ENCODE peak calls at places on chromosomes 3 and 15, in four cellular contexts. F is right lobe of liver, U is fibroblast of the aortic adventitia, N is suprapubic skin. L is an unnamed sample.

GRCh38 chr3:136385457-136385856 is 135.3 kb downstream of the PCCB start:
- DNase-seq in F (no peak), U (no peak), N (no peak), L (no peak)

GRCh38 chr3:112671930-112672715 is 31.2 kb upstream of the CCDC80 start:
- DNase-seq in F (no peak), U (peak; percentile 99), N (no peak), L (peak; percentile 97)

GRCh38 chr3:53073553-53074365 is 27.9 kb upstream of the SFMBT1 start:
- DNase-seq in F (no peak), U (no peak), N (peak; percentile 62), L (no peak)

GRCh38 chr3:113166719-113167492 is 44.5 kb upstream of the BOC start:
- DNase-seq in F (no peak), U (peak; percentile 69), N (peak; percentile 73), L (peak; percentile 53)

GRCh38 chr3:127483902-127484591 is 106.5 kb downstream of the TPRA1 start:
- DNase-seq in F (no peak), U (no peak), N (peak; percentile 50), L (no peak)

GRCh38 chr3:189779166-189779565 is 148.0 kb downstream of the TP63 start:
- DNase-seq in F (no peak), U (no peak), N (no peak), L (no peak)

GRCh38 chr3:184739594-184740505 is 28.0 kb upstream of the MAGEF1 start:
- DNase-seq in F (no peak), U (no peak), N (peak; percentile 4), L (no peak)

GRCh38 chr3:47113669-47114365 is 50.1 kb downstream of the SETD2 start:
- DNase-seq in F (no peak), U (peak; percentile 43), N (no peak), L (peak; percentile 42)

GRCh38 chr15:88018865-88019626 is 237.5 kb downstream of the NTRK3 start:
- DNase-seq in F (no peak), U (peak; percentile 85), N (no peak), L (peak; percentile 27)

GRCh38 chr3:57068437-57069089 is 8.1 kb downstream of the SPATA12 start:
- DNase-seq in F (no peak), U (peak; percentile 99), N (peak; percentile 82), L (peak; percentile 82)

GRCh38 chr15:41269887-41270286 is 38.8 kb downstream of the CHP1 start:
- DNase-seq in F (no peak), U (no peak), N (no peak), L (no peak)

GRCh38 chr3:8595252-8595934 is 49.2 kb downstream of the SSUH2 start:
- DNase-seq in F (no peak), U (no peak), N (no peak), L (no peak)

DNA sequence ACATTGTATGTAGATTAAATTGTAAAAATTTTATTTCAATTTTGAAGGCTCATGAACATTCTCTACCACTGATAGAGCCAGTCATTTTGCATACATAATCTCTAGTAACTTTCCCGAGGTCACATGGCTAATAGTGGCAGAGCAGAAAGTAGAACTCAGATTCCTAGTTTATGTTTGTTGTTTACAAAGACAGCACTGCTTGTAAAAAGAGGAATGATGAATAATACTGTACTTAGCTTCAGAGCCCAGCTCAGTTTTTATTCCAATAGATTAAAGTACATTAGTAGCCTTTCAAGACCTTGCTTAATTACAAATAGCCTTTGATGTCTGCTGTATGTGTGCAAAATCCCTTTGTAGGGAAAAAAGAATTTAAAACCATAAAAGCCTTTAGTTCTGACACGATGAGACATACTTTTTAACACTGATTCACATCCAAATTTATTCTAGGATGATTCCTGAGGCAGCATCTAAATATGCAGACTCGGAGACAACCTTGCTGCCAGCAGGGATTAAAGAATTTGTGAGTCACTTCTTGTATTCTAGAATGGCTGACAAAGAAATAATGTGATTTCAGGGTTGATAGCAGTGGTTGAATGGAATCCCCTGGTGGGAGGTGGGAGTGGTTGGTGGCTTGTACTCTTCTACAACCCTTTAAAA is 324.2 kb upstream of the TGFBR2 start:
- DNase-seq in F (no peak), U (peak; percentile 92), N (no peak), L (peak; percentile 87)
- TF ChIP-seq CTCF in F (no peak), U (no peak), N (no peak), L (no peak)

DNA sequence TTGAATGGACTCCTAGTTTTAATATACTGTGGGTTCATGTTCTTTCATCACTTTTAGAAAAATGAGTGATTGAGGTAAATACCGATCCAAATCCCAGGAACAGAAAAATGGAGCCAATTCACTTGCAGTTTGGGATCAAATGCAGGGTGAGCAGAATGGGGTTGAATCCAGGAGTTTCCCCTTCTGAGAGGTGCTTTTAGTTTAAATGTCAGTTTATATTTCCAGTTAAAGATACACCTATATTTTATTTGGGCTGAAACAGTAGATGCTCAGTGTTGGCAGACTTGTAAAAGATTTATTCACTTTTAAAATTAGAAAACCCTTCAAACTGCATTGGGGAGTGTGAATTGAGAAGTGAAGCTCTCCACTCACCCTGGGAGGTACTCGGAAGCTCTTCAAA is 2.6 kb downstream of the TRIM71 start:
- DNase-seq in F (no peak), U (no peak), N (no peak), L (no peak)
- H3K4me3 ChIP-seq in F (no peak overlapping the region), U (no peak overlapping the region), N (no peak overlapping the region), L (no peak overlapping the region)

GRCh38 chr15:89885611-89886010 is 8.2 kb downstream of the AP3S2 start:
- DNase-seq in F (no peak), U (no peak), N (no peak), L (no peak)

GRCh38 chr15:89878323-89878722 is 15.5 kb downstream of the AP3S2 start:
- DNase-seq in F (no peak), U (no peak), N (no peak), L (no peak)

GRCh38 chr15:89883518-89883917 is 10.3 kb downstream of the AP3S2 start:
- DNase-seq in F (no peak), U (no peak), N (no peak), L (no peak)

GRCh38 chr15:89876736-89877135 is 17.1 kb downstream of the AP3S2 start:
- DNase-seq in F (no peak), U (no peak), N (no peak), L (no peak)

GRCh38 chr15:89880727-89881126 is 13.1 kb downstream of the AP3S2 start:
- DNase-seq in F (no peak), U (no peak), N (no peak), L (no peak)
- TF ChIP-seq CTCF in F (no peak), U (no peak), N (no peak), L (no peak)

DNA sequence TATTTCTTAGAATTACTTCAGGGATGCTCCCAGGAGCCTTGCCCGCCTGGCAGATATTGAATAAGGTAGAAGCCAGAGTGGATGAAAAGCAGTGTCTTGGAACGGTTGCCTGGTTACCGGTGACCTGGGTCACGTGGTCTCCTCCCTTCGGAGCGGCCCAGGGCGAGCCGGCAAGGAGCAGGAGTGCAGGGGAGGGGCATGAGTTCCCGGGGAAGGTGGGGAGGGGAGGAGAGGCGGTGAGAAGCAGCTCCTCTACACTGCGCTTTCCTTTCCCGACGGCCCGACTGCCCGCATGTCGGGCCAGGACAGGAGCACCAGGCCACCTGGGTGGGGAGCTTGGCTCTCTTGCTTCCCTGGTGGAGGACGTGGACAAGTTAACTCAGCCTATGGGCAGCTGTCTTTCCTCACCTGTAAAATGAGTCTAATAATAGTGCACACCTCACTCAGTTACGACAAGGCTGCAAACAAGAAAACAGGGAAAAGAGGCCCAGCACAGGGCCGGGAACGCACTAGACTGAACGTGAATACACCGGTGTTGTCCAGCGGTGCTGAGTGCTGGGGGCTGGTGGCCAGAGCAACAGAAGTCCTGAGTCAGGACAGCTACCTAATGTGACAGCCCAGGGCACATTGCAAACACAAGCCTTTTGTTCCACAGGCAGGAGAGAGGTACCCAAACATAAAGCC is 198.3 kb downstream of the ADAMTS9 start:
- DNase-seq in F (no peak), U (no peak), N (no peak), L (no peak)
- H3K4me3 ChIP-seq in F (no peak overlapping the region), U (no peak overlapping the region), N (peak overlapping the region; percentile 23), L (no peak overlapping the region)

DNA sequence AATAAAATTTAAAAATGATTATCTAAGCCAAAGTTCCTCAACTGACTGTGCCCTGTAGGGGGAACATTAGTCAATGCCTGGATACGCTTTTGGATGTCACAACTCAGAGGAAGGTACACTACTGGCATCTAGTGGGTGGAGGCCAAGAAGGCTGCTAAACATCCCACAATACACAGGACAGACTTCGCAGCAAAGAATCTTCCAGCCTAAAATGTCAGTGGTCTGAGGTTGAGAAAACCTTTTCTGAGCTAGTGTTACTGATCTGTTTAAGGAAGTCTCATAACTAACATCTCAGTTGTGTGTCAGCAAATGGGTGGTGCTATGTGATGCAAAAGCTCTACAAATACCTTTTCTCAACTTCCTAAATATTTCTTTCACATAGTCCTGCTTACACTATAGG is 20.9 kb upstream of the LDHAL6B start:
- DNase-seq in F (no peak), U (no peak), N (peak; percentile 27), L (no peak)
- TF ChIP-seq CTCF in F (no peak), U (no peak), N (no peak), L (no peak)

GRCh38 chr15:28903555-28903954 is 17.8 kb downstream of the APBA2 start:
- DNase-seq in F (no peak), U (no peak), N (peak; percentile 59), L (no peak)
- H3K4me3 ChIP-seq in F (no peak overlapping the region), U (no peak overlapping the region), N (no peak overlapping the region), L (no peak overlapping the region)

DNA sequence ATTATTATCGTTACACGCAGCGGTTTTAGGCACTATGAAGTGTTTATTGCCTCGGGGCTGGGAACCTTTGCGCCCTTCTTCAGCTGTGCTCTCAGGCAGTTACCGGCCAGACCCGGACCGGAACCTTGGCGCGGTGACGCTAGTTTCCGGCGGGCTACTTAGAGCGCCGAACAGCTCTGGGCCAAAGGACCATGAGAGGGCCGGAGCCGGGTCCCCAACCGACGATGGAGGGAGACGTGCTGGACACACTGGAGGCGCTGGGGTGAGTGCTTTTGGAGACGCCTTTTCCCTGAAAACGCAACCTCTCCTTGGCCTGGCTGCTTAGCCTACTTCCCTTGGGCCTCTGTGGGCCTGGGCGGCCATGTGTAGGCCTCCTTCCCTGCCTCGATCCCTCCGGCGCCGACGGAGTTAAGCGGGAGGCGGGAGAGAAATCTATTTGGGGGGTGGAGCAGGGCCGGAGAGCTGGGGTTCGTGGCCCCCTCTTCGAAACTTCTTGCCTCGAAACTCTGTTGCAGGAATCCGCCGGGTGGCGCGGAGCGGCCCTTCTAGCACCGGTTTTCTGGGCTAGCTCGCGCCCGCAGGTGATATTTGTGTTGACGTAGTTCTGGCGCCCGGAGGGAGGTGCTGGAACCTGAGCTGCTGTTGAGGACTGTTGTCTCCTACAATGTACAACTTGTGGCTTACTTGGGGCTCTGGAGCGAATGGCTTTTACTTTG is at the start of gene FAM98B:
- DNase-seq in F (peak; percentile 86), U (peak; percentile 92), N (peak; percentile 93), L (peak; percentile 92)
- TF ChIP-seq CTCF in F (no peak), U (no peak), N (no peak), L (no peak)

DNA sequence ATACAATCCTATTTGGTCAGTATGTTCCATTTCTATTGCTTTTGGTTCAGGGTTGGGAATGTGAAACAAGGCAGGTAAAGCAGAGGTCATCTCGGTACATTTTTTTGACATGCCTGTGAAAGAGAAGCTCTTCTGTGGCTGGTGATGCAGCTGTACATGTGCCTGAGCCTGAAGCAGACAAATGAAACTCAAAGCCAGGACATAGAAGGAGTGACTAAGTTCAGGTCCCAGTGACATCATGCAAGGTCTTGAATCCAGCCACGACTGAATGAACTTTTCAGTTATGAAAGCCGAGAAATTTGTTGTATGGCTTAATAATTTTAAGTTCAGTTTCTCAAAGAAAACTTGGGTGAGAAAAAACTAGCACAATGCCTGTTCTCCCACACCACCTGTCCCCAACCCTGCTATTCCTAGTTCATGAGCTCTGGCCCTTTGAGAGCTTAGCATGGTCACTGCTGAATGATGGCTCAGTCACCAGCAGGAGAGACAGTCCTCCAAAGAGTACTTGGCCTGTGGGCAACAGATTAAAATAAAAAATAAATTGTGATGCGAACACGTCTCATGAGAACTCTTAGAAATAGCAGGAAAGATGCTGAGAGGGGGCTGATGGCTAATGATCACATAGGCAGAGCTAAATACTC is 600.2 kb upstream of the GRM7 start:
- DNase-seq in F (no peak), U (no peak), N (no peak), L (no peak)
- H3K4me3 ChIP-seq in F (no peak overlapping the region), U (no peak overlapping the region), N (no peak overlapping the region), L (no peak overlapping the region)

GRCh38 chr3:161420746-161421145 is 49.4 kb upstream of the SPTSSB start:
- DNase-seq in F (peak; percentile 51), U (no peak), N (no peak), L (no peak)
- TF ChIP-seq CTCF in F (peak; percentile 30), U (no peak), N (no peak), L (no peak)

L was measured in fibroblast of pulmonary artery.